ENCODE peak calls at places on chromosomes 16 and 17, in seven cellular contexts. Y is RWPE1; I is GM23248; D is CD8-positive, alpha-beta memory T cell; E is SK-N-SH; O is keratinocyte; A is astrocyte. V is an unnamed sample.

GRCh38 chr16:81711609-81712329 is 67.3 kb upstream of the PLCG2 start:
- DNase-seq in D (no peak), E (peak; percentile 41), Y (peak; percentile 86), I (peak; percentile 96), A (peak; percentile 95), O (no peak), V (no peak)

GRCh38 chr17:55735784-55736405 is 13.2 kb upstream of the TMEM100 start:
- DNase-seq in D (no peak), Y (no peak), E (peak; percentile 52), I (peak; percentile 82), O (no peak), A (peak; percentile 35), V (no peak)

GRCh38 chr17:57284984-57285646 is 28.8 kb downstream of the MSI2 start:
- DNase-seq in Y (no peak), O (no peak), A (peak; percentile 47), I (no peak), D (peak; percentile 10), E (no peak), V (no peak)

GRCh38 chr16:47503936-47504335 is 42.8 kb downstream of the PHKB start:
- DNase-seq in E (no peak), Y (peak; percentile 49), I (peak; percentile 43), D (no peak), A (peak; percentile 35), O (no peak), V (no peak)

GRCh38 chr17:75834279-75834920 is 9.8 kb downstream of the UNC13D start:
- DNase-seq in D (no peak), Y (no peak), O (no peak), A (no peak), E (no peak), I (no peak), V (no peak)

GRCh38 chr17:65699459-65699858 is 138.0 kb upstream of the AXIN2 start:
- DNase-seq in O (no peak), D (no peak), I (no peak), A (no peak), Y (no peak), E (no peak), V (no peak)

GRCh38 chr17:63838586-63839184 is 3.8 kb downstream of the SMARCD2 start:
- DNase-seq in D (no peak), I (peak; percentile 87), Y (peak; percentile 67), O (peak; percentile 33), E (no peak), A (no peak), V (no peak)

GRCh38 chr17:50364715-50365114 is 8.3 kb downstream of the MRPL27 start:
- DNase-seq in D (no peak), I (peak; percentile 77), E (no peak), O (no peak), A (peak; percentile 33), Y (no peak), V (no peak)

GRCh38 chr16:76784530-76784929 is 406.5 kb upstream of the MON1B start:
- DNase-seq in D (no peak), E (no peak), I (no peak), Y (no peak), A (no peak), O (no peak), V (no peak)

GRCh38 chr17:29165800-29166506 is 14.2 kb downstream of the MYO18A start:
- DNase-seq in Y (no peak), D (no peak), E (no peak), I (no peak), O (no peak), A (no peak), V (no peak)

GRCh38 chr17:74485012-74485743 is 18.7 kb downstream of the CD300A start:
- DNase-seq in O (no peak), A (no peak), I (no peak), D (no peak), Y (no peak), E (no peak), V (no peak)

GRCh38 chr17:74305865-74306654 is 20.0 kb upstream of the KIF19 start:
- DNase-seq in D (no peak), E (no peak), Y (no peak), I (peak; percentile 28), O (no peak), A (peak; percentile 37), V (no peak)

GRCh38 chr17:81553018-81553615 is 964 bp upstream of the FAAP100 start:
- DNase-seq in E (peak; percentile 90), D (peak; percentile 70), O (peak; percentile 33), A (peak; percentile 67), Y (peak; percentile 81), I (peak; percentile 86), V (no peak)

GRCh38 chr16:25553711-25554436 is 137.9 kb upstream of the HS3ST4 start:
- DNase-seq in I (peak; percentile 1), O (peak; percentile 71), D (no peak), E (no peak), Y (no peak), A (no peak), V (no peak)

GRCh38 chr16:85688586-85689284 is at the start of gene GINS2:
- DNase-seq in O (peak; percentile 25), E (peak; percentile 99), I (peak; percentile 96), A (peak; percentile 74), D (peak; percentile 88), Y (peak; percentile 98), V (no peak)

GRCh38 chr17:199195-199604 is 17.8 kb upstream of the DOC2B start:
- DNase-seq in Y (no peak), I (peak; percentile 34), D (no peak), E (no peak), A (no peak), O (no peak), V (no peak)

GRCh38 chr17:3792481-3792880 is 8.5 kb downstream of the ITGAE start:
- DNase-seq in I (no peak), E (no peak), D (no peak), O (no peak), Y (no peak), A (no peak), V (no peak)

DNA sequence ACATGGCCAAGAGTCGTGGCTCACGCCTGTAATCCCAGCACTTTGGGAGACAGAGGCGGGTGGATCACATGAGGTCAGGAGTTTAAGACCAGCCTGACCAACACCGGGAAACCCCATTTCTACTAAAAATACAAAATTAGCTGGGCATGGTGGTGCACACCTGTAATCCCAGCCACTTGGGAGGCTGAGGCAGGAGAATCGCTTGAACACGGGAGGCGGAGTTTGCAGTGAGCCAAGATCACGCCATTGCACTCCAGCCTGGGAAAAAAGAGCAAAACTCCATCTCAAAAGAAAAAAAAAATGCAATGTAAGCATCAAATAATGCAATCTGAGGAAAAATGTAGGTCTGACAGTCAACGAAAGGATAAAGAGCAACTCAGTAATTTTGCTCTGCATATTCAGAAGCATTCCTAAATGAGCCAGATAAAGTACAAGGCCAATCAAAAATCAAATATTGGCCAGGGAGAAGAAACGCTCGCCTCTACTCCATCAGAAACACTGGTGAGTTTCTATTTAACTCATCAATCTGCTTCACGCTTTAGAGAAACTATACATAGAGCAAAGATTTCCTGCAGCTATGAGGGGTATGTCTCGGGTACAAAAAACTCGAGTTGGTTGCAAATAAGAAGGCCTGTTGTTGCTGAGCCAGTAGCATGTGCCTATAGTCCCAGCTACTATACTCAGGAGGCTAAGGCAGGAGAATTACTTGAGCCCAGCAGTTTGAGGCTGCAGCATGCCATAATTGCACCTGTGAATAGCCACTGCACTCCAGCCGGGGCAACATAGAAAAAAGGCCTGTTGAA is 3.7 kb downstream of the TXNDC11 start:
- DNase-seq in O (no peak), Y (no peak), E (no peak), A (no peak), D (no peak), I (no peak), V (no peak)
- H3K27ac ChIP-seq in O (no peak overlapping the region), Y (no peak overlapping the region), E (no peak overlapping the region), A (no peak overlapping the region), D (no peak overlapping the region), I (no peak overlapping the region), V (no peak overlapping the region)

DNA sequence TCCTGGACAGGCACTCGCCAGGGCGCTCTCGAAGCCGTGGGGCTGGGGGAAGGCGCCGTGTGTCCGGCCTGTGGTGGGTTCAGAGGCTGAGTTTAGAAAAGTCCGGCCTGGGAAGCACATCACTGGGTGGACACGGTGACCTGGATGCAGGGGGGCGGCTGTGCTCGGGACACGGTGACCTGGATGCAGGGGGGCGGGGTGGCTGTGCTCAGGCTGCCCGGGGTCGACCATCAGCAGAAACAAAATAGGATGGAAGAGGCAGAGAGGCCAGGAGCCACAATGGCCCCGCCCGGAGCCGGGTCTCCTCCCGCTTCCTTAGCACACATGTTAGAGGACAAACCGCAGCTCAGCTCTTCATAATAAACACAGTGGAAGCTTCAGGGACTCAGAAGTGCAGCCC is 43.2 kb upstream of the GNG13 start:
- DNase-seq in A (no peak), D (no peak), Y (no peak), O (no peak), E (no peak), I (no peak), V (no peak)
- H3K27ac ChIP-seq in A (no peak overlapping the region), D (no peak overlapping the region), Y (no peak overlapping the region), O (no peak overlapping the region), E (no peak overlapping the region), I (no peak overlapping the region), V (no peak overlapping the region)

GRCh38 chr17:39617446-39618251 is 9.1 kb upstream of the PPP1R1B start:
- DNase-seq in O (no peak), E (peak; percentile 95), I (peak; percentile 83), Y (peak; percentile 82), D (peak; percentile 47), A (no peak), V (no peak)
- H3K27ac ChIP-seq in O (no peak overlapping the region), E (no peak overlapping the region), I (no peak overlapping the region), Y (peak overlapping the region; percentile 80), D (no peak overlapping the region), A (no peak overlapping the region), V (no peak overlapping the region)

DNA sequence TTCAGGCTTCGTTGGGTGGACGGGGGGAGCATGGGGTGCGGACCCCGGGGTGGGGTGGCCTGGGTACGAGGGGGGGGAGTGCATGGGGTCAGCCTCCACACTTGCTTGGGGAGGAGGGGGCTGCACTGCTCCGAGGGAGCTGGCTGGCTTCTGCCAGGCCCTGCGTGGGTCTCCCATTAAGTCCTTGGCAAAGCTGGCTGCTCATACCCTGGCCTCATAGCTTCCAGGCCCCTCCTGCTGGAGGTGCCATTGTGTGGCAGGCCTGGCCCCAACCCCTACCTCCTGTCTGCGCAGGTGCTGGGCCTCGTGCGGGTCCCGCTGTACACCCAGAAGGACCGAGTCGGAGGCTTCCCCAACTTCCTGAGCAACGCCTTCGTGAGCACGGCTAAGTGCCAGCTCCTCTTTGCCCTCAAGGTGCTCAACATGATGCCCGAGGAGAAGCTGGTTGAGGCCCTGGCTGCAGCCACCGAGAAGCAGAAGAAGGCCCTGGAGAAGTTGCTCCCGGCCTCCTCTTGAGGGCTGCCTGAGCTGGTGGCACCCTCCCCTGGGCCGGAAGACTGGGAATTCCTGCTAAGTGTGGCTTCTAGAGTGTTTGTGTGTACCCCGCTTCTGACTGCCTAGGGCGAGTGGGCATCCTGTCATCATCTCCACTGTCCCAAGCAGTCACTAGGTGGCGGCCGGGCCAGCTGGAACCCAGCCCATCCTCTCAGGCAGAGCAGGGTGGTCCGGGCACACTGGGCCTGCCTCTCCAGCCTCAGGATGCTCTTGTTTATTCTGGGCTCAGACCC is 1.5 kb downstream of the NUDT16L1 start:
- DNase-seq in I (peak; percentile 44), O (no peak), A (no peak), Y (no peak), D (no peak), E (peak; percentile 58), V (no peak)
- H3K27ac ChIP-seq in I (peak overlapping the region; percentile 47), O (no peak overlapping the region), A (no peak overlapping the region), Y (peak overlapping the region; percentile 82), D (peak overlapping the region; percentile 76), E (peak overlapping the region; percentile 88), V (peak overlapping the region; percentile 51)

V was measured in Panc1.